ENCODE peak calls at places on chromosome 11, in eight cellular contexts. Y is neural progenitor cell; I is psoas muscle; P is activated naive CD8-positive, alpha-beta T cell treated with anti-CD3 and anti-CD28 coated beads for 36 hours; G is brain microvascular endothelial cell; U is T1000; C is NCI-H1092; H is ACHN. K is an unnamed sample.

GRCh38 chr11:64353101-64353738 is 5.7 kb upstream of the RPS6KA4 start:
- DNase-seq in I (no peak), Y (no peak), H (no peak), U (no peak), G (no peak), C (peak; percentile 94), P (no peak), K (no peak)

GRCh38 chr11:94128746-94129504 is at the start of gene PANX1:
- DNase-seq in H (peak; percentile 83), G (peak; percentile 74), Y (peak; percentile 91), I (peak; percentile 84), C (peak; percentile 87), P (peak; percentile 80), U (peak; percentile 55), K (peak; percentile 80)

GRCh38 chr11:69086152-69086551 is 37.4 kb downstream of the TPCN2 start:
- DNase-seq in C (no peak), I (peak; percentile 25), H (no peak), U (no peak), P (no peak), G (no peak), Y (peak; percentile 31), K (no peak)

GRCh38 chr11:69301033-69301490 is 7.1 kb downstream of the MYEOV start:
- DNase-seq in P (no peak), U (no peak), I (no peak), Y (no peak), C (no peak), H (no peak), G (no peak), K (peak; percentile 43)

GRCh38 chr11:69541001-69541285 is 59.5 kb downstream of the LINC01488 start:
- DNase-seq in G (no peak), U (no peak), C (no peak), I (no peak), Y (no peak), P (no peak), H (no peak), K (no peak)

GRCh38 chr11:76797341-76798201 is 14.4 kb downstream of the TSKU start:
- DNase-seq in P (no peak), U (no peak), Y (no peak), G (no peak), I (no peak), C (no peak), H (no peak), K (no peak)

GRCh38 chr11:28736256-28736655 is 628.1 kb downstream of the METTL15 start:
- DNase-seq in H (no peak), I (no peak), G (no peak), C (no peak), P (no peak), Y (no peak), U (no peak), K (no peak)

GRCh38 chr11:122115520-122116343 is at the start of gene BLID:
- DNase-seq in U (no peak), I (peak; percentile 63), H (peak; percentile 35), Y (peak; percentile 80), G (peak; percentile 60), P (no peak), C (no peak), K (no peak)

GRCh38 chr11:126165366-126166156 is 45.9 kb downstream of the RPUSD4 start:
- DNase-seq in Y (no peak), H (no peak), U (no peak), P (no peak), C (peak; percentile 52), I (no peak), G (no peak), K (no peak)

GRCh38 chr11:68012843-68013610 is 2.9 kb downstream of the ALDH3B1 start:
- DNase-seq in Y (no peak), I (no peak), P (no peak), C (no peak), H (peak; percentile 98), G (peak; percentile 94), U (peak; percentile 84), K (peak; percentile 99)

GRCh38 chr11:75428301-75428724 is 4.7 kb downstream of the KLHL35 start:
- DNase-seq in I (peak; percentile 95), G (peak; percentile 90), U (peak; percentile 91), P (peak; percentile 79), C (no peak), H (no peak), Y (peak; percentile 76), K (peak; percentile 95)

GRCh38 chr11:35154960-35155359 is 16.0 kb downstream of the CD44 start:
- DNase-seq in P (no peak), Y (no peak), G (no peak), C (no peak), I (no peak), U (no peak), H (no peak), K (no peak)

GRCh38 chr11:78221396-78222315 is 32.9 kb downstream of the USP35 start:
- DNase-seq in P (no peak), U (no peak), I (no peak), C (no peak), G (no peak), H (no peak), Y (no peak), K (no peak)

GRCh38 chr11:47233989-47234668 is 14.5 kb downstream of the ACP2 start:
- DNase-seq in P (peak; percentile 19), G (peak; percentile 81), Y (peak; percentile 59), C (peak; percentile 4), U (peak; percentile 53), H (peak; percentile 26), I (peak; percentile 59), K (peak; percentile 89)

GRCh38 chr11:71949034-71949433 is 20.2 kb downstream of the RNF121 start:
- DNase-seq in G (no peak), C (no peak), I (no peak), H (no peak), P (no peak), U (no peak), Y (no peak), K (no peak)

GRCh38 chr11:117827521-117828511 is 3.3 kb upstream of the FXYD2 start:
- DNase-seq in Y (no peak), P (no peak), I (no peak), G (no peak), H (peak; percentile 27), U (no peak), C (no peak), K (no peak)

GRCh38 chr11:66476173-66476840 is 3.9 kb upstream of the DPP3 start:
- DNase-seq in H (no peak), I (no peak), P (no peak), C (no peak), Y (no peak), U (no peak), G (no peak), K (no peak)

GRCh38 chr11:61102667-61103491 is 590 bp downstream of the CD5 start:
- DNase-seq in Y (no peak), C (no peak), G (no peak), P (peak; percentile 46), I (no peak), H (no peak), U (no peak), K (no peak)

GRCh38 chr11:104432526-104432925 is 268.6 kb upstream of the PDGFD start:
- DNase-seq in I (no peak), U (no peak), P (no peak), Y (no peak), G (no peak), C (no peak), H (no peak), K (peak; percentile 59)

GRCh38 chr11:57425565-57426438 is 1.1 kb downstream of the SLC43A3 start:
- DNase-seq in C (no peak), Y (no peak), G (no peak), U (no peak), H (no peak), I (peak; percentile 75), P (no peak), K (peak; percentile 34)

GRCh38 chr11:119432484-119433368 is 9.8 kb upstream of the THY1 start:
- DNase-seq in U (peak; percentile 59), P (no peak), H (peak; percentile 85), Y (peak; percentile 21), C (no peak), G (peak; percentile 33), I (no peak), K (no peak)

GRCh38 chr11:73465019-73465675 is 88.9 kb downstream of the RELT start:
- DNase-seq in P (no peak), C (no peak), H (no peak), U (no peak), I (no peak), Y (no peak), G (no peak), K (no peak)

GRCh38 chr11:19838994-19839768 is 126.5 kb downstream of the NAV2 start:
- DNase-seq in Y (no peak), C (no peak), U (no peak), H (peak; percentile 93), I (no peak), G (no peak), P (no peak), K (no peak)

GRCh38 chr11:2878782-2879181 is 6.8 kb downstream of the CDKN1C start:
- DNase-seq in U (no peak), Y (no peak), P (no peak), I (no peak), H (no peak), C (no peak), G (no peak), K (no peak)

GRCh38 chr11:116990061-116990473 is 108.2 kb downstream of the SIK3 start:
- DNase-seq in G (peak; percentile 79), I (no peak), P (no peak), H (peak; percentile 34), Y (no peak), C (no peak), U (no peak), K (no peak)

GRCh38 chr11:13434247-13435205 is 28.5 kb downstream of the BTBD10 start:
- DNase-seq in I (no peak), Y (peak; percentile 41), C (no peak), H (peak; percentile 78), G (no peak), P (no peak), U (no peak), K (peak; percentile 44)

GRCh38 chr11:59207988-59208432 is 4.7 kb downstream of the MPEG1 start:
- DNase-seq in U (no peak), I (no peak), H (peak; percentile 38), Y (peak; percentile 62), P (peak; percentile 57), G (peak; percentile 83), C (no peak), K (peak; percentile 26)

GRCh38 chr11:111378185-111378772 is 796 bp downstream of the POU2AF1 start:
- DNase-seq in U (no peak), P (no peak), I (no peak), H (no peak), Y (no peak), G (no peak), C (no peak), K (no peak)

GRCh38 chr11:76408171-76408965 is 27.2 kb downstream of the GVQW3 start:
- DNase-seq in P (no peak), H (peak; percentile 63), U (no peak), Y (no peak), G (no peak), I (no peak), C (peak; percentile 88), K (no peak)

GRCh38 chr11:13291794-13292193 is 14.2 kb downstream of the BMAL1 start:
- DNase-seq in U (no peak), Y (no peak), I (no peak), H (no peak), C (no peak), G (no peak), P (no peak), K (no peak)